ENCODE peak calls at places on chromosomes 2 and 18, in five cellular contexts. One of them, this sample, is unnamed.

GRCh38 chr2:96097951-96098823 is 18.2 kb downstream of the ADRA2B start:
- DNase-seq in WERI-Rb-1: no peak
- DNase-seq in HCT116: no peak
- DNase-seq in SK-N-SH: peak
- DNase-seq in HFFc6: no peak
- DNase-seq in this sample: no peak

GRCh38 chr2:20419752-20420151 is 27.1 kb upstream of the RHOB start:
- DNase-seq in SK-N-SH: no peak
- DNase-seq in HCT116: no peak
- DNase-seq in WERI-Rb-1: peak
- DNase-seq in HFFc6: no peak
- DNase-seq in this sample: no peak

GRCh38 chr2:17538022-17538843 is 2.3 kb upstream of the VSNL1 start:
- DNase-seq in HCT116: peak
- DNase-seq in HFFc6: no peak
- DNase-seq in WERI-Rb-1: peak
- DNase-seq in SK-N-SH: peak
- DNase-seq in this sample: no peak

GRCh38 chr2:9769171-9770005 is 73.9 kb upstream of the TAF1B start:
- DNase-seq in SK-N-SH: peak
- DNase-seq in HCT116: no peak
- DNase-seq in HFFc6: no peak
- DNase-seq in WERI-Rb-1: peak
- DNase-seq in this sample: peak

GRCh38 chr2:112020561-112020960 is 34.5 kb upstream of the TMEM87B start:
- DNase-seq in HFFc6: no peak
- DNase-seq in WERI-Rb-1: no peak
- DNase-seq in SK-N-SH: peak
- DNase-seq in HCT116: no peak
- DNase-seq in this sample: no peak

GRCh38 chr18:14928396-14928795 is 180.4 kb downstream of the ANKRD30B start:
- DNase-seq in SK-N-SH: no peak
- DNase-seq in HCT116: no peak
- DNase-seq in WERI-Rb-1: no peak
- DNase-seq in HFFc6: no peak
- DNase-seq in this sample: no peak

GRCh38 chr18:24602156-24602555 is 141.7 kb downstream of the HRH4 start:
- DNase-seq in WERI-Rb-1: no peak
- DNase-seq in HCT116: no peak
- DNase-seq in HFFc6: no peak
- DNase-seq in SK-N-SH: no peak
- DNase-seq in this sample: no peak

GRCh38 chr2:36380624-36381481 is 25.3 kb downstream of the CRIM1 start:
- DNase-seq in WERI-Rb-1: no peak
- DNase-seq in HFFc6: peak
- DNase-seq in HCT116: no peak
- DNase-seq in SK-N-SH: peak
- DNase-seq in this sample: no peak

GRCh38 chr2:207166349-207167128 is 791 bp upstream of the KLF7 start:
- DNase-seq in WERI-Rb-1: peak
- DNase-seq in SK-N-SH: peak
- DNase-seq in HFFc6: peak
- DNase-seq in HCT116: no peak
- DNase-seq in this sample: peak

GRCh38 chr2:43854671-43855070 is 15.9 kb downstream of the ABCG8 start:
- DNase-seq in SK-N-SH: peak
- DNase-seq in HFFc6: no peak
- DNase-seq in WERI-Rb-1: no peak
- DNase-seq in HCT116: no peak
- DNase-seq in this sample: peak

GRCh38 chr2:10914272-10914693 is 2.5 kb downstream of the KCNF1 start:
- DNase-seq in SK-N-SH: no peak
- DNase-seq in HCT116: no peak
- DNase-seq in HFFc6: peak
- DNase-seq in WERI-Rb-1: no peak
- DNase-seq in this sample: no peak

GRCh38 chr2:237964578-237965404 is 2.0 kb upstream of the UBE2F start:
- DNase-seq in HCT116: no peak
- DNase-seq in WERI-Rb-1: no peak
- DNase-seq in SK-N-SH: no peak
- DNase-seq in HFFc6: no peak
- DNase-seq in this sample: no peak

GRCh38 chr2:237966250-237966564 is 607 bp upstream of the UBE2F start:
- DNase-seq in WERI-Rb-1: no peak
- DNase-seq in SK-N-SH: no peak
- DNase-seq in HFFc6: no peak
- DNase-seq in HCT116: no peak
- DNase-seq in this sample: no peak

GRCh38 chr2:237968048-237968862 is 1.4 kb downstream of the UBE2F start:
- DNase-seq in SK-N-SH: peak
- DNase-seq in WERI-Rb-1: no peak
- DNase-seq in HCT116: no peak
- DNase-seq in HFFc6: peak
- DNase-seq in this sample: peak

GRCh38 chr2:237967463-237967871 is 653 bp downstream of the UBE2F start:
- DNase-seq in WERI-Rb-1: peak
- DNase-seq in HCT116: no peak
- DNase-seq in HFFc6: no peak
- DNase-seq in SK-N-SH: peak
- DNase-seq in this sample: peak

DNA sequence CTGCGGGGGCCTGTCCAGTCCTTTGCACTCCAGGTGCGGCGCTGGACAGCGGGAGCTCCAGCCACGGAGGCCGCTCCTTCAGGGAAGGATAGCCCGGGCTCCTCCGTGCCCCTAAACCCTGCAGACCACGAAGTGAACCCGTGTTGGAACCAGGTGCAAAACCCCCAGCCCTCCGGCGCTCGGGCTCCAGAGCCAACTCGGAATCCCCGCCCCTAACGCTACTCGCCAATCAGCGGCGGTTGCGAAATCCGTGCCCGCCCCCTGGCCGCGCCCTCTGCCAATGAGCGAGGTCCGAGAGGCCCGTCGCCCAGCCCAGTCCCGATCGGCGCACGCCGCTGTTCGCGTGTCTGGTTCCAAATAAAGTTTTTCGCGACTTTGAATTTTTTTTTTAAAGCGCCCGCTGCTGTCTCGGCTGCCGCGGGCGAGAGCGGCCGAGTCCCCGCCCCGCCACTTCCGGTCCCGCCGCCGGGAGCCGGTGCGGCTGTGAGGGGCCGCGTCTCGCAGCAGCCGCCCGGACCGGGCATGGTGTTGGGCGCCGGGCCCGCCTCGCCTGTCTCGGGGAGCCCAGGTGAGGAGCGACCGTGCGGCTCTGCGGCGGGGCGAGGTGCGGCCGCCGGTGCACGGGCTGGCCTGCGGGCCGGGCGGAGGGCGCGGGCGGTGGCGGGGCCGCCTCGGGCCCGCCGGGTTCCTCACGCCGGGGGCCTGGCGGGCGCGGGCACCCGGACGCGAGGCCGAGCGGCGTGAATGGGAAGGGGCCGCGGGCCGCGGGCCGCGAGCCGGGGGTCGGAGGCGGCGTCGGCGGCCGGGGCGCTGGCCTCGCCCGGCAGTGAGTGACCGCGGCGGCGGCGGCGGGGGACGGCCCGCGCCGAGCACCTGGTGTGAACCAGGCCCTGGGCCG is at the start of gene UBE2F:
- DNase-seq in WERI-Rb-1: peak
- DNase-seq in SK-N-SH: peak
- DNase-seq in HCT116: peak
- DNase-seq in HFFc6: peak
- DNase-seq in this sample: peak
- TF ChIP-seq CTCF in WERI-Rb-1: no peak
- TF ChIP-seq CTCF in SK-N-SH: no peak
- TF ChIP-seq CTCF in HCT116: no peak
- TF ChIP-seq CTCF in HFFc6: no peak
- TF ChIP-seq CTCF in this sample: no peak

DNA sequence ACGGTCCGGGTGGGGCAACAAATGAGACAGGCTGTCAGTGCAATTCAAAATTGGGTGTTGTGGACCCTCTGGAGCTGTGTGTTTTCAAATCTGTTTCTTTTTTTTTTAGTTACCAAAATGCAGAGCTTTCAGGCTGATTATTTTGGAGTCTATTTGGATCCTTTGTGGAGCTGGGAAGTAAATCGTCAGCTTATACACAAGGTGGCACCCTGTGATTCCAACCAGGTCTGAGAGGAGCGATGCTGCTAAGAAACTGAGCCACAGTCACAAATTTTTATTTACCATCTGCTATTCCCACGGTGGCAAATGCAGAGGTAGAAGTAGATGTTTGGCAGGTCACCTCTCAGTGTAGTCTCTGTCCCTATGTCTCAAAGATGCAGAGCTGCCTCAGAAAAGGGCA is 3.8 kb upstream of the EPC2 start:
- DNase-seq in HCT116: no peak
- DNase-seq in HFFc6: peak
- DNase-seq in WERI-Rb-1: no peak
- DNase-seq in SK-N-SH: peak
- DNase-seq in this sample: no peak
- TF ChIP-seq CTCF in HCT116: no peak
- TF ChIP-seq CTCF in HFFc6: peak
- TF ChIP-seq CTCF in WERI-Rb-1: no peak
- TF ChIP-seq CTCF in SK-N-SH: peak
- TF ChIP-seq CTCF in this sample: no peak

DNA sequence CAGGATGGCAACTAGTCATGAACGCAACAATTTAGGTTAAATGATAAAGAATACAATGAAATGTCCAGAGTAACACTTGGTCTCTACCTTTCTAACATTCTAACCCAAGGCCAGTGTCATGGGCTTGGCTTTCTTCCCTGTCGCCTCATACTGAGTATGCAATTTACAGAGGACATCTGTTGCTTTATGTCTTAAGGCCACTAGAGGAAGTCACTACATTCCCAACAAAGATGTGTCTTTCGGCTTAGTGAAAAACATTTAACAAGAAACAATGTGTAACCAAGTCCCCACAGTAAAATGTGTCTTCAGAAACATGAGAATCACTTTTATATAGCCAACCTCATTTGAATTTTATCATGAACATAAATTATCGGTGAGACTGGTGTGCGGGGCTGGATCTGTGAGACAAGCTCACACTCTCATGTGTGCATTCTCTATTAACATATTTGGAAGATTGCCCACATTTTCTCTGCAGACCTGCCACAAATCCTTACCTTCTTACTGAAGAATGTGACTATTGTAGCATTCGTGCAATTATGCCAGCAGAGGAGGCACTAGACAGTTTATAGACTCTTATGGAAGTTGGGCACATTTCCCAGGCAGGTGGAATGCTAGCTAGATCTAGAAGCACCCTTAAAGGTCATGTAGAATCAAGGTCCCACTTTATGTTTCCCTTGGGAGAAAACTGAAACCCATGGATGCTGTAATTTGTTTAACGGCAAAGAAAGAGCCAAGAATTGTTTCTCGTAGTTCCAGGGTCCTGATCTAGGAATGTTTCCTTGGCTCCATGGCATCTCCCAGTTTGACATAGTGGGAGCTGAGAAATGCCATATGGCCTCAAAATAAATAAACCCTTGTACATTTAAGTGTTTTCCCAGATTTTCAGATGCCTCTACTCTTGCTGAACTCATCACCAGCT is 101.8 kb downstream of the CD226 start:
- DNase-seq in HFFc6: peak
- DNase-seq in WERI-Rb-1: no peak
- DNase-seq in HCT116: no peak
- DNase-seq in SK-N-SH: no peak
- DNase-seq in this sample: no peak
- TF ChIP-seq CTCF in HFFc6: no peak
- TF ChIP-seq CTCF in WERI-Rb-1: no peak
- TF ChIP-seq CTCF in HCT116: no peak
- TF ChIP-seq CTCF in SK-N-SH: no peak
- TF ChIP-seq CTCF in this sample: no peak

GRCh38 chr2:190524928-190525327 is 9.6 kb downstream of the NEMP2 start:
- DNase-seq in SK-N-SH: no peak
- DNase-seq in WERI-Rb-1: no peak
- DNase-seq in HFFc6: no peak
- DNase-seq in HCT116: no peak
- DNase-seq in this sample: no peak
- TF ChIP-seq CTCF in SK-N-SH: no peak
- TF ChIP-seq CTCF in WERI-Rb-1: no peak
- TF ChIP-seq CTCF in HFFc6: no peak
- TF ChIP-seq CTCF in HCT116: no peak
- TF ChIP-seq CTCF in this sample: no peak

GRCh38 chr2:172977330-172978052 is 98.2 kb upstream of the MAP3K20 start:
- DNase-seq in HFFc6: no peak
- DNase-seq in WERI-Rb-1: peak
- DNase-seq in HCT116: no peak
- DNase-seq in SK-N-SH: no peak
- DNase-seq in this sample: no peak
- TF ChIP-seq CTCF in HFFc6: peak
- TF ChIP-seq CTCF in WERI-Rb-1: peak
- TF ChIP-seq CTCF in HCT116: peak
- TF ChIP-seq CTCF in SK-N-SH: no peak
- TF ChIP-seq CTCF in this sample: no peak

DNA sequence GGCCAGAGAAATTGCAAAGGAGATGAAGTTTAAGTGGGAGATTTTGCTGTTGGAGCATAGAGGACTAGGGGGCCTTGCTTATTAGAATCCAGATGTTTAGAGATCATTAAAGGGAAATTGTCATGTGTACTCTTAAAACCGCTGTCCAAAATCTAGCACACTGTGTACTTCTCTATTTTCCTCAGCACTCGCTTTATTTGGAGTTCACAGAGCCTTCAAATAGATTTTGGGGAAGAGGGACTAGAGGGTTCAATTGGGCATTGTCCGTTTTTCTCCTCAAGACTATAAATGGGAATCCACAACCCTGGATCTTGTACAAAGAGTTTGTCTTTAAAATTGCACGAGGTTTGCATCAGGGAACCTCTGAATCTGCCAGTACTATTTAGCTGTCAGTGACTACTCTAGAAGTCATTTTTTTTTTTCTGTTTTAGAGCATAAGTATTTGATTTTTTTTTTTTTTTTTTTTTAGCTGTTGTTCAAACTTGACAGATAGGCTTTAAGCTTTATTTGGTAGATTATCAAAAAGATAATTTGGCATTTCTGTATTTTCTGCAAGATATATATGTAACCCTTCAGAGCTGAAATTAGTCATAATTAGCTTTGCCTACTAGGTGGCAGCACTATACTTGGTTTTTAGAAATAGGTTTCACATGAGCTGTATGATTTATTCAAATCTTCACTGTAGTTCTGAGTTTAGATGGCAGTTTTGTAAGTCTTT is 14.2 kb downstream of the PMS1 start:
- DNase-seq in HCT116: peak
- DNase-seq in WERI-Rb-1: no peak
- DNase-seq in HFFc6: peak
- DNase-seq in SK-N-SH: peak
- DNase-seq in this sample: peak
- TF ChIP-seq CTCF in HCT116: peak
- TF ChIP-seq CTCF in WERI-Rb-1: no peak
- TF ChIP-seq CTCF in HFFc6: peak
- TF ChIP-seq CTCF in SK-N-SH: peak
- TF ChIP-seq CTCF in this sample: peak